ENCODE peak calls at places on chromosomes 3 and 15, in four cellular contexts. One of them, this sample, is unnamed.

GRCh38 chr3:51709004-51709420 is 2.1 kb downstream of the GRM2 start:
- DNase-seq in adrenal gland: no peak
- DNase-seq in GM12891: peak; percentile 12
- DNase-seq in naive thymus-derived CD8-positive, alpha-beta T cell: no peak
- DNase-seq in this sample: no peak

GRCh38 chr3:66115858-66116654 is 77.3 kb upstream of the MAGI1 start:
- DNase-seq in adrenal gland: peak; percentile 86
- DNase-seq in naive thymus-derived CD8-positive, alpha-beta T cell: no peak
- DNase-seq in GM12891: no peak
- DNase-seq in this sample: no peak

GRCh38 chr15:34886134-34886533 is 83.4 kb downstream of the AQR start:
- DNase-seq in adrenal gland: no peak
- DNase-seq in naive thymus-derived CD8-positive, alpha-beta T cell: no peak
- DNase-seq in GM12891: no peak
- DNase-seq in this sample: no peak

GRCh38 chr3:196406806-196407470 is 25.3 kb downstream of the UBXN7 start:
- DNase-seq in naive thymus-derived CD8-positive, alpha-beta T cell: no peak
- DNase-seq in GM12891: no peak
- DNase-seq in adrenal gland: no peak
- DNase-seq in this sample: no peak

GRCh38 chr15:68224108-68224507 is 5.4 kb downstream of the CLN6 start:
- DNase-seq in naive thymus-derived CD8-positive, alpha-beta T cell: no peak
- DNase-seq in GM12891: no peak
- DNase-seq in adrenal gland: peak; percentile 34
- DNase-seq in this sample: no peak

GRCh38 chr15:74959643-74959939 is 3.0 kb upstream of the RPP25 start:
- DNase-seq in naive thymus-derived CD8-positive, alpha-beta T cell: no peak
- DNase-seq in adrenal gland: no peak
- DNase-seq in GM12891: no peak
- DNase-seq in this sample: no peak

GRCh38 chr15:67700023-67700422 is 125.3 kb upstream of the SKOR1 start:
- DNase-seq in adrenal gland: peak; percentile 13
- DNase-seq in GM12891: no peak
- DNase-seq in naive thymus-derived CD8-positive, alpha-beta T cell: no peak
- DNase-seq in this sample: no peak

GRCh38 chr3:182740710-182741109 is 52.6 kb upstream of the ATP11B start:
- DNase-seq in naive thymus-derived CD8-positive, alpha-beta T cell: no peak
- DNase-seq in GM12891: no peak
- DNase-seq in adrenal gland: no peak
- DNase-seq in this sample: no peak

GRCh38 chr15:93063292-93063671 is 25.7 kb downstream of the RGMA start:
- DNase-seq in naive thymus-derived CD8-positive, alpha-beta T cell: no peak
- DNase-seq in adrenal gland: no peak
- DNase-seq in GM12891: no peak
- DNase-seq in this sample: no peak

GRCh38 chr3:161222662-161223061 is 1.6 kb downstream of the NMD3 start:
- DNase-seq in GM12891: no peak
- DNase-seq in naive thymus-derived CD8-positive, alpha-beta T cell: no peak
- DNase-seq in adrenal gland: no peak
- DNase-seq in this sample: no peak

GRCh38 chr3:190302209-190302885 is 19.9 kb downstream of the CLDN1 start:
- DNase-seq in GM12891: no peak
- DNase-seq in naive thymus-derived CD8-positive, alpha-beta T cell: no peak
- DNase-seq in adrenal gland: no peak
- DNase-seq in this sample: no peak

GRCh38 chr15:78778422-78778821 is 32.8 kb downstream of the ADAMTS7 start:
- DNase-seq in GM12891: no peak
- DNase-seq in adrenal gland: no peak
- DNase-seq in naive thymus-derived CD8-positive, alpha-beta T cell: no peak
- DNase-seq in this sample: peak; percentile 61

GRCh38 chr3:152268501-152269422 is at the start of gene MBNL1:
- DNase-seq in naive thymus-derived CD8-positive, alpha-beta T cell: peak; percentile 67
- DNase-seq in adrenal gland: peak; percentile 74
- DNase-seq in GM12891: peak; percentile 44
- DNase-seq in this sample: peak; percentile 96

GRCh38 chr3:169169340-169169963 is 494.1 kb downstream of the MECOM start:
- DNase-seq in GM12891: no peak
- DNase-seq in adrenal gland: no peak
- DNase-seq in naive thymus-derived CD8-positive, alpha-beta T cell: no peak
- DNase-seq in this sample: no peak

GRCh38 chr15:100253640-100254039 is 88.1 kb downstream of the ADAMTS17 start:
- DNase-seq in naive thymus-derived CD8-positive, alpha-beta T cell: no peak
- DNase-seq in adrenal gland: no peak
- DNase-seq in GM12891: no peak
- DNase-seq in this sample: no peak

GRCh38 chr3:172303181-172303580 is 145.1 kb downstream of the GHSR start:
- DNase-seq in adrenal gland: no peak
- DNase-seq in naive thymus-derived CD8-positive, alpha-beta T cell: no peak
- DNase-seq in GM12891: no peak
- DNase-seq in this sample: no peak

GRCh38 chr15:76340198-76340801 is 3.7 kb downstream of the ISL2 start:
- DNase-seq in adrenal gland: no peak
- DNase-seq in GM12891: peak; percentile 43
- DNase-seq in naive thymus-derived CD8-positive, alpha-beta T cell: no peak
- DNase-seq in this sample: peak; percentile 83